ENCODE peak calls at places on chromosomes 13 and 19, in eight cellular contexts. P is omental fat pad, U is A549, Q is kidney, T is brain microvascular endothelial cell, H is fibroblast of lung, O is tibial artery, V is ovary. S is an unnamed sample.
A peak's percentile ranks its signal among the peaks of the same experiment; 100 is the strongest.

GRCh38 chr13:94585543-94586101 is 10.3 kb downstream of the TGDS start:
- DNase-seq in P (no peak), U (no peak), Q (no peak), T (no peak), H (no peak), O (no peak), V (no peak), S (no peak)

GRCh38 chr13:112341976-112342735 is 34.0 kb upstream of the SPACA7 start:
- DNase-seq in P (no peak), U (no peak), Q (peak; percentile 44), T (no peak), H (no peak), O (peak; percentile 48), V (no peak), S (no peak)

GRCh38 chr13:70893832-70894231 is 785.6 kb upstream of the KLHL1 start:
- DNase-seq in P (no peak), U (no peak), Q (no peak), T (peak; percentile 38), H (peak; percentile 25), O (no peak), V (no peak), S (no peak)

GRCh38 chr19:29375429-29376093 is 150.2 kb upstream of the VSTM2B start:
- DNase-seq in P (no peak), U (no peak), Q (no peak), T (no peak), H (no peak), O (peak; percentile 38), V (no peak), S (no peak)

GRCh38 chr13:49932868-49933267 is 3.3 kb downstream of the SPRYD7 start:
- DNase-seq in P (no peak), U (no peak), Q (no peak), T (no peak), H (no peak), O (no peak), V (no peak), S (no peak)

GRCh38 chr19:14089412-14089661 is 1.2 kb downstream of the SAMD1 start:
- DNase-seq in P (no peak), U (peak; percentile 29), Q (no peak), T (no peak), H (peak; percentile 36), O (no peak), V (no peak), S (no peak)

GRCh38 chr19:3671680-3672574 is 28.3 kb downstream of the PIP5K1C start:
- DNase-seq in P (no peak), U (no peak), Q (no peak), T (no peak), H (peak; percentile 42), O (no peak), V (no peak), S (peak; percentile 83)

GRCh38 chr19:738509-739128 is 12.3 kb upstream of the MISP start:
- DNase-seq in P (no peak), U (no peak), Q (no peak), T (no peak), H (no peak), O (no peak), V (peak; percentile 29), S (no peak)

GRCh38 chr19:52638601-52639000 is 446 bp upstream of the ZNF83 start:
- DNase-seq in P (no peak), U (no peak), Q (peak; percentile 82), T (peak; percentile 28), H (peak; percentile 74), O (no peak), V (peak; percentile 44), S (no peak)

GRCh38 chr19:46862504-46862835 is 1.7 kb downstream of the ARHGAP35 start:
- DNase-seq in P (no peak), U (no peak), Q (peak; percentile 20), T (no peak), H (no peak), O (no peak), V (peak; percentile 7), S (no peak)

GRCh38 chr19:29524912-29525870 is 603 bp upstream of the VSTM2B start:
- DNase-seq in P (no peak), U (no peak), Q (peak; percentile 62), T (no peak), H (no peak), O (no peak), V (no peak), S (peak; percentile 21)

GRCh38 chr19:28881616-28882015 is 331.3 kb downstream of the UQCRFS1 start:
- DNase-seq in P (no peak), U (no peak), Q (no peak), T (no peak), H (no peak), O (no peak), V (no peak), S (no peak)

GRCh38 chr19:18851673-18852325 is 20.0 kb downstream of the UPF1 start:
- DNase-seq in P (no peak), U (no peak), Q (no peak), T (no peak), H (no peak), O (no peak), V (no peak), S (no peak)

GRCh38 chr19:50413531-50413930 is 5.2 kb upstream of the SPIB start:
- DNase-seq in P (no peak), U (no peak), Q (no peak), T (no peak), H (no peak), O (no peak), V (no peak), S (no peak)

GRCh38 chr13:110511509-110512181 is 49.9 kb downstream of the RAB20 start:
- DNase-seq in P (no peak), U (no peak), Q (peak; percentile 67), T (no peak), H (no peak), O (peak; percentile 64), V (no peak), S (no peak)

GRCh38 chr13:94411747-94412146 is 67.7 kb downstream of the DCT start:
- DNase-seq in P (no peak), U (no peak), Q (no peak), T (no peak), H (no peak), O (no peak), V (no peak), S (no peak)

GRCh38 chr13:66689628-66690027 is 540.5 kb downstream of the PCDH9 start:
- DNase-seq in P (no peak), U (peak; percentile 50), Q (no peak), T (peak; percentile 36), H (peak; percentile 38), O (no peak), V (no peak), S (no peak)
- TF ChIP-seq CTCF in P (no peak), U (peak; percentile 33), Q (peak; percentile 15), T (peak; percentile 65), H (peak; percentile 57), O (no peak), V (no peak), S (no peak)

DNA sequence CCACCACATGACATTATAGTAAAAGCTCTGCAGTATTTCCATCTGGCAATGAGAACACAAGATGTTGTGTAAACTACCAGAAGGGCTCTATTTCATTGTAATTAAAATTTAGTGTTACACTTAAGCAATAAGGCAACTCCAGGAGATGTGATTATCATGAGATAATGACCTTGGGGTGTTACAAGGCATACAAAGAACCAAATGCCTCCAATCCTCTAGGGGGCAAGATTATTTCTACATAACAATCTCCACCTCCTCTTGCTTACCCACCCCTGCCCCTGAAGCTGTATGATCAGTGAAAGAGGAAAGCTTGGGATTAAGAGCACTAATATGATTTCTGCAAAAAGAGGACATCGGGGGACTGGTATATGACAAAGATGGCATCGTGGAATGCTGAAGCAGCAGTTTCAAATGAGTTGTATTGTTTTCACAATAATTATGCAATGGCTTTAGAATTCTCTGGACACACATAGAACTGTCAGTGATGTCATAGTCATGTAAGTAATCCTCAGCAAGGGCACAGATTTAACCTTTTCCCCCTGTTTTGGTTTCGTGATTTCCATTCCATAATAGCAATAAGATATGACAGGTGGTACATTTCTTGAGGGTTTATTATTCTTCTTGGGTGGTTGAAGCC is 295.3 kb downstream of the MZT1 start:
- DNase-seq in P (no peak), U (no peak), Q (no peak), T (no peak), H (peak; percentile 1), O (no peak), V (no peak), S (no peak)
- TF ChIP-seq CTCF in P (no peak), U (no peak), Q (no peak), T (no peak), H (no peak), O (no peak), V (no peak), S (no peak)

DNA sequence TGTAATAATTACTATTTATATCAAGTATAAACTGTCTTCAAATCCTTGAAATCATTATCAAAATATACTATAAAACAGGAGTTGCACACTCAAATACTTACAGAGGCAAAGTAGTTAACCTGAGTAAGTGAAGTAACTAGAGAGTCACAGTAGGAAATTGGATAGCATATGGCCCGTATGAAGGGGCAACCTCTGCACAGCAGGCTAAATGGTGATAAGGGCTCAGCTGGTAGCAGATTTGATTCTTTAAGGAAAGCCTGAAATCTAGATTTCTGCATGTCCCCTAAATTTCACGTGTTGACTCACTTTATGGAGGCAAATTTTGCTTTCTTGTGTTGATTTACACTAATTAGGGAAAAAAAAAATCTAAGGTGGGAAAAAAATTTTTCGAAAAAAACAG is 46.4 kb downstream of the STOML3 start:
- DNase-seq in P (no peak), U (no peak), Q (no peak), T (no peak), H (no peak), O (no peak), V (no peak), S (no peak)
- TF ChIP-seq CTCF in P (no peak), U (no peak), Q (no peak), T (no peak), H (no peak), O (no peak), V (no peak), S (no peak)

GRCh38 chr13:44739539-44739938 is 163.4 kb upstream of the TSC22D1 start:
- DNase-seq in P (no peak), U (no peak), Q (no peak), T (no peak), H (no peak), O (no peak), V (no peak), S (no peak)

GRCh38 chr13:44734204-44734707 is 158.1 kb upstream of the TSC22D1 start:
- DNase-seq in P (no peak), U (no peak), Q (no peak), T (peak; percentile 11), H (peak; percentile 64), O (no peak), V (no peak), S (no peak)

GRCh38 chr13:44738463-44738862 is 162.3 kb upstream of the TSC22D1 start:
- DNase-seq in P (no peak), U (no peak), Q (no peak), T (no peak), H (no peak), O (no peak), V (no peak), S (no peak)

GRCh38 chr13:44735806-44736205 is 159.7 kb upstream of the TSC22D1 start:
- DNase-seq in P (no peak), U (no peak), Q (no peak), T (no peak), H (no peak), O (no peak), V (no peak), S (no peak)

GRCh38 chr13:44739120-44739519 is 163.0 kb upstream of the TSC22D1 start:
- DNase-seq in P (no peak), U (no peak), Q (no peak), T (no peak), H (no peak), O (no peak), V (no peak), S (no peak)
- TF ChIP-seq CTCF in P (no peak), U (no peak), Q (no peak), T (peak; percentile 36), H (peak; percentile 24), O (no peak), V (no peak), S (no peak)